ENCODE peak calls at places on chromosomes 6 and 20, in four cellular contexts. N is NCI-H146, E is HTR-8/SVneo, A is lower lobe of right lung. S is an unnamed sample.

GRCh38 chr6:26295691-26296555 is 69.1 kb upstream of the BTN3A2 start:
- DNase-seq in E (no peak), A (no peak), N (no peak), S (no peak)

GRCh38 chr20:42308980-42309524 is 690.9 kb upstream of the CHD6 start:
- DNase-seq in N (peak), A (no peak), E (no peak), S (no peak)

GRCh38 chr6:347232-347631 is 44.3 kb upstream of the IRF4 start:
- DNase-seq in N (no peak), E (no peak), A (no peak), S (no peak)

GRCh38 chr6:34457747-34458462 is 8.0 kb upstream of the PACSIN1 start:
- DNase-seq in N (no peak), E (no peak), A (no peak), S (no peak)

GRCh38 chr20:58153121-58153520 is 75.3 kb downstream of the ANKRD60 start:
- DNase-seq in E (no peak), A (no peak), N (no peak), S (no peak)

GRCh38 chr20:54103067-54103761 is 32.8 kb upstream of the BCAS1 start:
- DNase-seq in N (peak), A (peak), E (peak), S (no peak)

GRCh38 chr20:42589976-42590639 is 599.6 kb downstream of the PTPRT start:
- DNase-seq in A (no peak), E (no peak), N (no peak), S (no peak)

GRCh38 chr6:47822856-47823554 is 41.2 kb downstream of the OPN5 start:
- DNase-seq in N (no peak), A (no peak), E (no peak), S (no peak)

GRCh38 chr6:125944434-125944816 is 12.1 kb upstream of the HINT3 start:
- DNase-seq in N (no peak), E (no peak), A (peak), S (no peak)

GRCh38 chr20:25567286-25567685 is 18.0 kb downstream of the NINL start:
- DNase-seq in E (no peak), N (no peak), A (no peak), S (no peak)

GRCh38 chr6:128694303-128695009 is 174.1 kb upstream of the PTPRK start:
- DNase-seq in E (no peak), A (no peak), N (no peak), S (no peak)

GRCh38 chr20:45316150-45317080 is 8.3 kb upstream of the MATN4 start:
- DNase-seq in N (no peak), A (no peak), E (no peak), S (no peak)

GRCh38 chr20:60206259-60206658 is 248.0 kb downstream of the CDH26 start:
- DNase-seq in N (peak), A (no peak), E (peak), S (no peak)

GRCh38 chr6:100230976-100231316 is 233.8 kb downstream of the SIM1 start:
- DNase-seq in E (peak), N (no peak), A (no peak), S (no peak)

GRCh38 chr6:125201961-125202729 is 48.6 kb downstream of the TPD52L1 start:
- DNase-seq in N (no peak), E (peak), A (peak), S (peak)

GRCh38 chr6:142376115-142376514 is 74.3 kb downstream of the ADGRG6 start:
- DNase-seq in N (no peak), A (no peak), E (no peak), S (no peak)

GRCh38 chr6:50984135-50984534 is 165.5 kb downstream of the TFAP2B start:
- DNase-seq in N (no peak), A (no peak), E (no peak), S (no peak)

GRCh38 chr6:71028236-71028876 is 71.5 kb upstream of the B3GAT2 start:
- DNase-seq in A (no peak), E (no peak), N (no peak), S (no peak)

GRCh38 chr6:33313105-33313708 is 671 bp downstream of the TAPBP start:
- DNase-seq in E (no peak), N (peak), A (peak), S (no peak)

GRCh38 chr6:163529605-163530004 is 115.1 kb downstream of the QKI start:
- DNase-seq in E (peak), A (no peak), N (no peak), S (peak)

GRCh38 chr6:84103029-84103428 is 69.5 kb downstream of the MRAP2 start:
- DNase-seq in E (no peak), N (no peak), A (no peak), S (peak)

GRCh38 chr20:22288957-22289356 is 295.4 kb downstream of the FOXA2 start:
- DNase-seq in E (no peak), A (no peak), N (no peak), S (no peak)

GRCh38 chr6:161079566-161080262 is 88.1 kb downstream of the MAP3K4 start:
- DNase-seq in E (peak), N (no peak), A (no peak), S (no peak)

GRCh38 chr6:72219536-72219935 is 333.2 kb downstream of the RIMS1 start:
- DNase-seq in E (no peak), A (no peak), N (no peak), S (no peak)

GRCh38 chr6:146850238-146850896 is 251.6 kb downstream of the ADGB start:
- DNase-seq in N (no peak), E (peak), A (no peak), S (no peak)

GRCh38 chr6:3516094-3516493 is 59.2 kb upstream of the SLC22A23 start:
- DNase-seq in E (no peak), N (peak), A (no peak), S (no peak)

GRCh38 chr6:137213813-137214212 is 5.4 kb downstream of the IFNGR1 start:
- DNase-seq in E (no peak), A (no peak), N (no peak), S (no peak)

GRCh38 chr6:15073344-15073789 is 172.5 kb upstream of the JARID2 start:
- DNase-seq in A (no peak), N (peak), E (no peak), S (no peak)

GRCh38 chr6:52293067-52293466 is 8.5 kb upstream of the MCM3 start:
- DNase-seq in A (no peak), N (peak), E (no peak), S (no peak)

GRCh38 chr6:33075568-33076405 is at the start of gene HLA-DPB1:
- DNase-seq in A (no peak), N (no peak), E (peak), S (no peak)

GRCh38 chr20:5364997-5365597 is 48.3 kb upstream of the PROKR2 start:
- DNase-seq in N (no peak), A (no peak), E (no peak), S (no peak)

GRCh38 chr6:145897552-145897951 is 66.6 kb downstream of the SHPRH start:
- DNase-seq in E (no peak), N (no peak), A (no peak), S (no peak)

GRCh38 chr20:271069-271468 is 13.5 kb downstream of the DEFB132 start:
- DNase-seq in E (no peak), N (no peak), A (no peak), S (no peak)

GRCh38 chr20:1844723-1845523 is 50.3 kb upstream of the SIRPA start:
- DNase-seq in N (no peak), A (peak), E (no peak), S (peak)

GRCh38 chr20:54163402-54163801 is 10.4 kb downstream of the CYP24A1 start:
- DNase-seq in A (no peak), N (no peak), E (no peak), S (no peak)

GRCh38 chr6:35750557-35750956 is 13.7 kb downstream of the ARMC12 start:
- DNase-seq in A (no peak), E (no peak), N (no peak), S (no peak)

GRCh38 chr6:106256201-106256968 is 69.2 kb downstream of the ATG5 start:
- DNase-seq in N (no peak), A (no peak), E (no peak), S (peak)

GRCh38 chr6:83430606-83431544 is at the start of gene ME1:
- DNase-seq in N (peak), A (peak), E (peak), S (peak)

GRCh38 chr20:37389844-37390275 is 43.9 kb downstream of the SRC start:
- DNase-seq in N (no peak), A (peak), E (no peak), S (no peak)

S was measured in HFF-Myc.